ENCODE peak calls at places on chromosomes 13 and 19, in ten cellular contexts. One of them, this sample, is unnamed.

GRCh38 chr13:112065867-112066623 is 904 bp upstream of the SOX1 start:
- DNase-seq in SHP77 treated with DMSO at 0.1 percent for 48 hours: no peak
- DNase-seq in choroid plexus epithelial cell: no peak
- DNase-seq in naive thymus-derived CD8-positive, alpha-beta T cell: peak; percentile 14
- DNase-seq in activated naive CD8-positive, alpha-beta T cell treated with anti-CD3 and anti-CD28 coated beads for 36 hours: no peak
- DNase-seq in stimulated activated CD4-positive, alpha-beta T cell treated with anti-CD3 and anti-CD28 coated beads, Interleukin-1b, Interleukin-23, amount 100 ng/mL, for 1 hour: no peak
- DNase-seq in psoas muscle: no peak
- DNase-seq in head of caudate nucleus: no peak
- DNase-seq in COR-L47: peak; percentile 84
- DNase-seq in colonic mucosa: no peak
- DNase-seq in this sample: no peak

GRCh38 chr13:98228661-98229349 is 51.7 kb upstream of the RNF113B start:
- DNase-seq in SHP77 treated with DMSO at 0.1 percent for 48 hours: no peak
- DNase-seq in choroid plexus epithelial cell: peak; percentile 38
- DNase-seq in naive thymus-derived CD8-positive, alpha-beta T cell: no peak
- DNase-seq in activated naive CD8-positive, alpha-beta T cell treated with anti-CD3 and anti-CD28 coated beads for 36 hours: no peak
- DNase-seq in stimulated activated CD4-positive, alpha-beta T cell treated with anti-CD3 and anti-CD28 coated beads, Interleukin-1b, Interleukin-23, amount 100 ng/mL, for 1 hour: no peak
- DNase-seq in psoas muscle: no peak
- DNase-seq in head of caudate nucleus: no peak
- DNase-seq in COR-L47: no peak
- DNase-seq in colonic mucosa: no peak
- DNase-seq in this sample: no peak

GRCh38 chr13:90416938-90417337 is 930.5 kb upstream of the MIR17HG start:
- DNase-seq in SHP77 treated with DMSO at 0.1 percent for 48 hours: no peak
- DNase-seq in choroid plexus epithelial cell: no peak
- DNase-seq in naive thymus-derived CD8-positive, alpha-beta T cell: no peak
- DNase-seq in activated naive CD8-positive, alpha-beta T cell treated with anti-CD3 and anti-CD28 coated beads for 36 hours: no peak
- DNase-seq in stimulated activated CD4-positive, alpha-beta T cell treated with anti-CD3 and anti-CD28 coated beads, Interleukin-1b, Interleukin-23, amount 100 ng/mL, for 1 hour: no peak
- DNase-seq in psoas muscle: no peak
- DNase-seq in head of caudate nucleus: no peak
- DNase-seq in COR-L47: no peak
- DNase-seq in colonic mucosa: no peak
- DNase-seq in this sample: no peak

GRCh38 chr19:45767410-45767880 is 1.6 kb downstream of the SIX5 start:
- DNase-seq in SHP77 treated with DMSO at 0.1 percent for 48 hours: no peak
- DNase-seq in choroid plexus epithelial cell: peak; percentile 91
- DNase-seq in naive thymus-derived CD8-positive, alpha-beta T cell: no peak
- DNase-seq in activated naive CD8-positive, alpha-beta T cell treated with anti-CD3 and anti-CD28 coated beads for 36 hours: no peak
- DNase-seq in stimulated activated CD4-positive, alpha-beta T cell treated with anti-CD3 and anti-CD28 coated beads, Interleukin-1b, Interleukin-23, amount 100 ng/mL, for 1 hour: no peak
- DNase-seq in psoas muscle: peak; percentile 83
- DNase-seq in head of caudate nucleus: no peak
- DNase-seq in COR-L47: no peak
- DNase-seq in colonic mucosa: peak; percentile 75
- DNase-seq in this sample: peak; percentile 89

GRCh38 chr19:47658431-47659383 is 49.8 kb downstream of the BICRA start:
- DNase-seq in SHP77 treated with DMSO at 0.1 percent for 48 hours: no peak
- DNase-seq in choroid plexus epithelial cell: peak; percentile 51
- DNase-seq in naive thymus-derived CD8-positive, alpha-beta T cell: no peak
- DNase-seq in activated naive CD8-positive, alpha-beta T cell treated with anti-CD3 and anti-CD28 coated beads for 36 hours: no peak
- DNase-seq in stimulated activated CD4-positive, alpha-beta T cell treated with anti-CD3 and anti-CD28 coated beads, Interleukin-1b, Interleukin-23, amount 100 ng/mL, for 1 hour: no peak
- DNase-seq in psoas muscle: no peak
- DNase-seq in head of caudate nucleus: no peak
- DNase-seq in COR-L47: no peak
- DNase-seq in colonic mucosa: peak; percentile 79
- DNase-seq in this sample: no peak

GRCh38 chr13:60654405-60654804 is 257.4 kb downstream of the TDRD3 start:
- DNase-seq in SHP77 treated with DMSO at 0.1 percent for 48 hours: peak; percentile 22
- DNase-seq in choroid plexus epithelial cell: peak; percentile 22
- DNase-seq in naive thymus-derived CD8-positive, alpha-beta T cell: no peak
- DNase-seq in activated naive CD8-positive, alpha-beta T cell treated with anti-CD3 and anti-CD28 coated beads for 36 hours: no peak
- DNase-seq in stimulated activated CD4-positive, alpha-beta T cell treated with anti-CD3 and anti-CD28 coated beads, Interleukin-1b, Interleukin-23, amount 100 ng/mL, for 1 hour: no peak
- DNase-seq in psoas muscle: no peak
- DNase-seq in head of caudate nucleus: peak; percentile 39
- DNase-seq in COR-L47: peak; percentile 28
- DNase-seq in colonic mucosa: no peak
- DNase-seq in this sample: peak; percentile 37

GRCh38 chr19:21940684-21941083 is 70.1 kb downstream of the ZNF208 start:
- DNase-seq in SHP77 treated with DMSO at 0.1 percent for 48 hours: no peak
- DNase-seq in choroid plexus epithelial cell: no peak
- DNase-seq in naive thymus-derived CD8-positive, alpha-beta T cell: no peak
- DNase-seq in activated naive CD8-positive, alpha-beta T cell treated with anti-CD3 and anti-CD28 coated beads for 36 hours: no peak
- DNase-seq in stimulated activated CD4-positive, alpha-beta T cell treated with anti-CD3 and anti-CD28 coated beads, Interleukin-1b, Interleukin-23, amount 100 ng/mL, for 1 hour: no peak
- DNase-seq in psoas muscle: no peak
- DNase-seq in head of caudate nucleus: no peak
- DNase-seq in COR-L47: no peak
- DNase-seq in colonic mucosa: no peak
- DNase-seq in this sample: no peak

GRCh38 chr19:49447485-49448431 is 3.9 kb downstream of the PIH1D1 start:
- DNase-seq in SHP77 treated with DMSO at 0.1 percent for 48 hours: no peak
- DNase-seq in choroid plexus epithelial cell: no peak
- DNase-seq in naive thymus-derived CD8-positive, alpha-beta T cell: no peak
- DNase-seq in activated naive CD8-positive, alpha-beta T cell treated with anti-CD3 and anti-CD28 coated beads for 36 hours: peak; percentile 60
- DNase-seq in stimulated activated CD4-positive, alpha-beta T cell treated with anti-CD3 and anti-CD28 coated beads, Interleukin-1b, Interleukin-23, amount 100 ng/mL, for 1 hour: no peak
- DNase-seq in psoas muscle: peak; percentile 60
- DNase-seq in head of caudate nucleus: no peak
- DNase-seq in COR-L47: no peak
- DNase-seq in colonic mucosa: peak; percentile 50
- DNase-seq in this sample: no peak

GRCh38 chr13:56700324-56700723 is 440.4 kb upstream of the PRR20A start:
- DNase-seq in SHP77 treated with DMSO at 0.1 percent for 48 hours: no peak
- DNase-seq in choroid plexus epithelial cell: no peak
- DNase-seq in naive thymus-derived CD8-positive, alpha-beta T cell: no peak
- DNase-seq in activated naive CD8-positive, alpha-beta T cell treated with anti-CD3 and anti-CD28 coated beads for 36 hours: no peak
- DNase-seq in stimulated activated CD4-positive, alpha-beta T cell treated with anti-CD3 and anti-CD28 coated beads, Interleukin-1b, Interleukin-23, amount 100 ng/mL, for 1 hour: no peak
- DNase-seq in psoas muscle: no peak
- DNase-seq in head of caudate nucleus: no peak
- DNase-seq in COR-L47: no peak
- DNase-seq in colonic mucosa: no peak
- DNase-seq in this sample: no peak

GRCh38 chr13:46179576-46180368 is 2.2 kb downstream of the LCP1 start:
- DNase-seq in SHP77 treated with DMSO at 0.1 percent for 48 hours: no peak
- DNase-seq in choroid plexus epithelial cell: no peak
- DNase-seq in naive thymus-derived CD8-positive, alpha-beta T cell: peak; percentile 86
- DNase-seq in activated naive CD8-positive, alpha-beta T cell treated with anti-CD3 and anti-CD28 coated beads for 36 hours: peak; percentile 69
- DNase-seq in stimulated activated CD4-positive, alpha-beta T cell treated with anti-CD3 and anti-CD28 coated beads, Interleukin-1b, Interleukin-23, amount 100 ng/mL, for 1 hour: no peak
- DNase-seq in psoas muscle: peak; percentile 33
- DNase-seq in head of caudate nucleus: no peak
- DNase-seq in COR-L47: no peak
- DNase-seq in colonic mucosa: peak; percentile 65
- DNase-seq in this sample: peak; percentile 73

GRCh38 chr13:94061316-94061715 is 418.2 kb downstream of the DCT start:
- DNase-seq in SHP77 treated with DMSO at 0.1 percent for 48 hours: no peak
- DNase-seq in choroid plexus epithelial cell: peak; percentile 44
- DNase-seq in naive thymus-derived CD8-positive, alpha-beta T cell: no peak
- DNase-seq in activated naive CD8-positive, alpha-beta T cell treated with anti-CD3 and anti-CD28 coated beads for 36 hours: no peak
- DNase-seq in stimulated activated CD4-positive, alpha-beta T cell treated with anti-CD3 and anti-CD28 coated beads, Interleukin-1b, Interleukin-23, amount 100 ng/mL, for 1 hour: no peak
- DNase-seq in psoas muscle: no peak
- DNase-seq in head of caudate nucleus: no peak
- DNase-seq in COR-L47: no peak
- DNase-seq in colonic mucosa: no peak
- DNase-seq in this sample: no peak

GRCh38 chr19:12665281-12665573 is 1.3 kb downstream of the MAN2B1 start:
- DNase-seq in SHP77 treated with DMSO at 0.1 percent for 48 hours: no peak
- DNase-seq in choroid plexus epithelial cell: no peak
- DNase-seq in naive thymus-derived CD8-positive, alpha-beta T cell: peak; percentile 59
- DNase-seq in activated naive CD8-positive, alpha-beta T cell treated with anti-CD3 and anti-CD28 coated beads for 36 hours: peak; percentile 61
- DNase-seq in stimulated activated CD4-positive, alpha-beta T cell treated with anti-CD3 and anti-CD28 coated beads, Interleukin-1b, Interleukin-23, amount 100 ng/mL, for 1 hour: no peak
- DNase-seq in psoas muscle: no peak
- DNase-seq in head of caudate nucleus: no peak
- DNase-seq in COR-L47: no peak
- DNase-seq in colonic mucosa: peak; percentile 49
- DNase-seq in this sample: peak; percentile 75

GRCh38 chr19:48815870-48816501 is 5.2 kb upstream of the BCAT2 start:
- DNase-seq in SHP77 treated with DMSO at 0.1 percent for 48 hours: no peak
- DNase-seq in choroid plexus epithelial cell: peak; percentile 46
- DNase-seq in naive thymus-derived CD8-positive, alpha-beta T cell: peak; percentile 21
- DNase-seq in activated naive CD8-positive, alpha-beta T cell treated with anti-CD3 and anti-CD28 coated beads for 36 hours: no peak
- DNase-seq in stimulated activated CD4-positive, alpha-beta T cell treated with anti-CD3 and anti-CD28 coated beads, Interleukin-1b, Interleukin-23, amount 100 ng/mL, for 1 hour: no peak
- DNase-seq in psoas muscle: no peak
- DNase-seq in head of caudate nucleus: no peak
- DNase-seq in COR-L47: peak; percentile 32
- DNase-seq in colonic mucosa: no peak
- DNase-seq in this sample: no peak

GRCh38 chr19:38180071-38180470 is 44.0 kb downstream of the DPF1 start:
- DNase-seq in SHP77 treated with DMSO at 0.1 percent for 48 hours: no peak
- DNase-seq in choroid plexus epithelial cell: no peak
- DNase-seq in naive thymus-derived CD8-positive, alpha-beta T cell: no peak
- DNase-seq in activated naive CD8-positive, alpha-beta T cell treated with anti-CD3 and anti-CD28 coated beads for 36 hours: no peak
- DNase-seq in stimulated activated CD4-positive, alpha-beta T cell treated with anti-CD3 and anti-CD28 coated beads, Interleukin-1b, Interleukin-23, amount 100 ng/mL, for 1 hour: no peak
- DNase-seq in psoas muscle: no peak
- DNase-seq in head of caudate nucleus: no peak
- DNase-seq in COR-L47: no peak
- DNase-seq in colonic mucosa: no peak
- DNase-seq in this sample: no peak

GRCh38 chr19:9039728-9040127 is 29.5 kb upstream of the MUC16 start:
- DNase-seq in SHP77 treated with DMSO at 0.1 percent for 48 hours: no peak
- DNase-seq in choroid plexus epithelial cell: no peak
- DNase-seq in naive thymus-derived CD8-positive, alpha-beta T cell: no peak
- DNase-seq in activated naive CD8-positive, alpha-beta T cell treated with anti-CD3 and anti-CD28 coated beads for 36 hours: no peak
- DNase-seq in stimulated activated CD4-positive, alpha-beta T cell treated with anti-CD3 and anti-CD28 coated beads, Interleukin-1b, Interleukin-23, amount 100 ng/mL, for 1 hour: no peak
- DNase-seq in psoas muscle: no peak
- DNase-seq in head of caudate nucleus: no peak
- DNase-seq in COR-L47: no peak
- DNase-seq in colonic mucosa: no peak
- DNase-seq in this sample: no peak

GRCh38 chr19:39342647-39343305 is 555 bp downstream of the SAMD4B start:
- DNase-seq in SHP77 treated with DMSO at 0.1 percent for 48 hours: no peak
- DNase-seq in choroid plexus epithelial cell: peak; percentile 32
- DNase-seq in naive thymus-derived CD8-positive, alpha-beta T cell: no peak
- DNase-seq in activated naive CD8-positive, alpha-beta T cell treated with anti-CD3 and anti-CD28 coated beads for 36 hours: no peak
- DNase-seq in stimulated activated CD4-positive, alpha-beta T cell treated with anti-CD3 and anti-CD28 coated beads, Interleukin-1b, Interleukin-23, amount 100 ng/mL, for 1 hour: no peak
- DNase-seq in psoas muscle: peak; percentile 41
- DNase-seq in head of caudate nucleus: no peak
- DNase-seq in COR-L47: no peak
- DNase-seq in colonic mucosa: no peak
- DNase-seq in this sample: no peak

GRCh38 chr13:30844548-30845296 is 61.3 kb upstream of the MEDAG start:
- DNase-seq in SHP77 treated with DMSO at 0.1 percent for 48 hours: no peak
- DNase-seq in choroid plexus epithelial cell: no peak
- DNase-seq in naive thymus-derived CD8-positive, alpha-beta T cell: no peak
- DNase-seq in activated naive CD8-positive, alpha-beta T cell treated with anti-CD3 and anti-CD28 coated beads for 36 hours: no peak
- DNase-seq in stimulated activated CD4-positive, alpha-beta T cell treated with anti-CD3 and anti-CD28 coated beads, Interleukin-1b, Interleukin-23, amount 100 ng/mL, for 1 hour: no peak
- DNase-seq in psoas muscle: no peak
- DNase-seq in head of caudate nucleus: no peak
- DNase-seq in COR-L47: no peak
- DNase-seq in colonic mucosa: no peak
- DNase-seq in this sample: no peak

GRCh38 chr13:107518292-107518691 is 697.0 kb downstream of the LIG4 start:
- DNase-seq in SHP77 treated with DMSO at 0.1 percent for 48 hours: no peak
- DNase-seq in choroid plexus epithelial cell: peak; percentile 59
- DNase-seq in naive thymus-derived CD8-positive, alpha-beta T cell: no peak
- DNase-seq in activated naive CD8-positive, alpha-beta T cell treated with anti-CD3 and anti-CD28 coated beads for 36 hours: no peak
- DNase-seq in stimulated activated CD4-positive, alpha-beta T cell treated with anti-CD3 and anti-CD28 coated beads, Interleukin-1b, Interleukin-23, amount 100 ng/mL, for 1 hour: no peak
- DNase-seq in psoas muscle: no peak
- DNase-seq in head of caudate nucleus: no peak
- DNase-seq in COR-L47: no peak
- DNase-seq in colonic mucosa: no peak
- DNase-seq in this sample: no peak

This sample was measured in tibial artery.